ENCODE peak calls at places on chromosome 15, in ten cellular contexts. P is GM13976; N is Jurkat, Clone E6-1; Q is occipital lobe; W is D341Med; F is activated naive CD8-positive, alpha-beta T cell treated with anti-CD3 and anti-CD28 coated beads, Interleukin-2, amount 50 U/mL, for 24 hours; J is RPMI7951; Z is stimulated activated CD4-positive, alpha-beta T cell treated with anti-CD3 and anti-CD28 coated beads, Interleukin-1b, Interleukin-23, amount 100 ng/mL, for 24 hours; S is BJ; A is A172. B is an unnamed sample.

GRCh38 chr15:88911766-88912118 is 1.4 kb downstream of the MFGE8 start:
- DNase-seq in N (no peak), A (peak), Z (no peak), W (peak), P (peak), F (no peak), J (no peak), S (no peak), Q (no peak), B (no peak)

GRCh38 chr15:29511663-29512062 is 242.0 kb upstream of the NSMCE3 start:
- DNase-seq in S (no peak), P (no peak), W (no peak), J (no peak), A (no peak), F (no peak), N (no peak), Q (no peak), Z (no peak), B (no peak)

GRCh38 chr15:43702174-43702573 is 8.5 kb downstream of the CKMT1A start:
- DNase-seq in J (no peak), S (no peak), Q (no peak), W (peak), Z (no peak), N (no peak), F (no peak), P (no peak), A (no peak), B (no peak)

GRCh38 chr15:70416851-70417250 is 319.1 kb upstream of the TLE3 start:
- DNase-seq in J (no peak), A (no peak), F (no peak), S (no peak), Q (no peak), W (no peak), Z (no peak), P (no peak), N (no peak), B (no peak)

GRCh38 chr15:80325206-80325605 is 73.2 kb upstream of the CTXND1 start:
- DNase-seq in A (no peak), F (no peak), W (no peak), P (no peak), Q (no peak), J (peak), Z (no peak), S (no peak), N (no peak), B (no peak)

GRCh38 chr15:29945943-29946591 is 123.8 kb upstream of the TJP1 start:
- DNase-seq in Q (no peak), J (peak), F (no peak), W (no peak), P (no peak), A (no peak), Z (no peak), S (no peak), N (no peak), B (no peak)

GRCh38 chr15:71627604-71628003 is 182.8 kb upstream of the NR2E3 start:
- DNase-seq in F (no peak), Z (no peak), W (no peak), A (no peak), S (no peak), Q (no peak), N (no peak), J (peak), P (no peak), B (no peak)

GRCh38 chr15:86403914-86404583 is 324.4 kb downstream of the AGBL1 start:
- DNase-seq in P (no peak), Q (no peak), J (no peak), N (no peak), A (no peak), F (no peak), Z (no peak), S (no peak), W (no peak), B (no peak)

GRCh38 chr15:69380100-69380725 is 33.9 kb upstream of the KIF23 start:
- DNase-seq in S (no peak), J (peak), Q (no peak), W (no peak), Z (no peak), F (no peak), N (no peak), P (no peak), A (peak), B (no peak)

GRCh38 chr15:93929375-93930094 is 301.8 kb upstream of the MCTP2 start:
- DNase-seq in Z (no peak), N (no peak), W (no peak), Q (peak), J (peak), P (no peak), S (peak), F (no peak), A (peak), B (no peak)

GRCh38 chr15:38610748-38611147 is 46.1 kb upstream of the RASGRP1 start:
- DNase-seq in J (no peak), P (no peak), F (peak), W (no peak), Q (no peak), S (no peak), Z (no peak), A (no peak), N (no peak), B (no peak)

GRCh38 chr15:90300988-90301715 is 35.7 kb downstream of the NGRN start:
- DNase-seq in Z (peak), A (peak), P (peak), F (peak), W (peak), J (peak), Q (no peak), S (no peak), N (peak), B (peak)

GRCh38 chr15:89416339-89417183 is 79.8 kb downstream of the RHCG start:
- DNase-seq in A (peak), P (peak), Q (no peak), Z (peak), N (peak), F (peak), S (no peak), J (peak), W (peak), B (peak)

GRCh38 chr15:94036156-94036555 is 195.2 kb upstream of the MCTP2 start:
- DNase-seq in Z (no peak), F (no peak), N (no peak), A (no peak), Q (no peak), P (no peak), W (no peak), S (no peak), J (peak), B (no peak)

GRCh38 chr15:39830166-39830565 is 47.5 kb upstream of the FSIP1 start:
- DNase-seq in A (no peak), J (no peak), N (no peak), F (no peak), Q (no peak), Z (no peak), W (no peak), S (no peak), P (no peak), B (no peak)

GRCh38 chr15:82031871-82032270 is 13.9 kb downstream of the MEX3B start:
- DNase-seq in A (no peak), Q (no peak), S (no peak), F (no peak), J (no peak), P (no peak), Z (no peak), W (no peak), N (no peak), B (no peak)

GRCh38 chr15:83036253-83036652 is 24.8 kb upstream of the C15orf40 start:
- DNase-seq in F (no peak), J (no peak), W (no peak), A (no peak), S (no peak), Z (no peak), Q (no peak), N (peak), P (no peak), B (no peak)

GRCh38 chr15:81573098-81573746 is 199.2 kb upstream of the TMC3 start:
- DNase-seq in Q (no peak), W (no peak), F (no peak), A (no peak), S (no peak), P (no peak), Z (no peak), J (no peak), N (peak), B (no peak)

GRCh38 chr15:34691024-34691423 is 63.8 kb downstream of the GJD2 start:
- DNase-seq in J (peak), W (no peak), F (no peak), Q (no peak), S (no peak), N (no peak), A (peak), Z (no peak), P (no peak), B (no peak)

GRCh38 chr15:49101536-49101935 is 53.9 kb downstream of the COPS2 start:
- DNase-seq in P (no peak), S (peak), Z (no peak), A (no peak), J (peak), N (no peak), Q (no peak), F (no peak), W (no peak), B (no peak)

GRCh38 chr15:56732135-56732880 is 1.0 kb downstream of the ZNF280D start:
- DNase-seq in Z (no peak), Q (peak), W (peak), A (peak), J (peak), F (no peak), S (peak), P (peak), N (peak), B (peak)

GRCh38 chr15:45863881-45864580 is 229.2 kb downstream of the SQOR start:
- DNase-seq in A (no peak), S (no peak), Z (no peak), Q (no peak), W (no peak), F (no peak), N (no peak), P (no peak), J (peak), B (no peak)

GRCh38 chr15:76401285-76401684 is 64.7 kb downstream of the ISL2 start:
- DNase-seq in A (no peak), W (no peak), F (no peak), S (no peak), J (peak), Z (no peak), N (no peak), P (no peak), Q (no peak), B (no peak)

GRCh38 chr15:66679657-66680108 is 22.4 kb upstream of the SMAD6 start:
- DNase-seq in S (no peak), Q (no peak), F (no peak), J (no peak), A (no peak), P (no peak), N (no peak), W (peak), Z (no peak), B (no peak)

GRCh38 chr15:51837784-51838183 is 8.3 kb downstream of the TMOD3 start:
- DNase-seq in W (no peak), A (no peak), Q (no peak), N (peak), Z (no peak), S (no peak), F (no peak), P (peak), J (no peak), B (no peak)

GRCh38 chr15:70799667-70800450 is 36.5 kb upstream of the UACA start:
- DNase-seq in J (peak), N (no peak), A (peak), S (peak), F (no peak), W (no peak), Q (no peak), Z (no peak), P (no peak), B (no peak)

GRCh38 chr15:90413411-90414379 is 25.7 kb downstream of the IQGAP1 start:
- DNase-seq in P (no peak), A (peak), S (no peak), Z (no peak), J (peak), Q (no peak), F (no peak), W (no peak), N (peak), B (no peak)

GRCh38 chr15:73560501-73561117 is 72.6 kb downstream of the NPTN start:
- DNase-seq in F (no peak), J (peak), A (peak), Q (no peak), W (peak), P (peak), S (no peak), Z (no peak), N (peak), B (peak)

GRCh38 chr15:85412956-85413854 is 32.8 kb downstream of the AKAP13 start:
- DNase-seq in S (no peak), F (peak), N (peak), W (no peak), Q (no peak), Z (peak), A (peak), P (peak), J (peak), B (no peak)

GRCh38 chr15:40104865-40105516 is 3.7 kb downstream of the BMF start:
- DNase-seq in S (peak), N (peak), A (peak), P (peak), Q (peak), F (peak), Z (peak), J (peak), W (peak), B (peak)

GRCh38 chr15:83843511-83843910 is 189.6 kb downstream of the ADAMTSL3 start:
- DNase-seq in J (no peak), Z (no peak), N (no peak), S (no peak), F (no peak), Q (no peak), A (no peak), P (no peak), W (no peak), B (no peak)

GRCh38 chr15:22866066-22866465 is 27.6 kb downstream of the NIPA2 start:
- DNase-seq in P (no peak), J (peak), F (no peak), W (no peak), N (no peak), S (no peak), A (peak), Q (no peak), Z (no peak), B (no peak)

GRCh38 chr15:82093774-82094211 is 48.0 kb upstream of the MEX3B start:
- DNase-seq in F (no peak), J (peak), A (peak), W (no peak), Q (no peak), S (no peak), N (no peak), P (no peak), Z (no peak), B (no peak)

GRCh38 chr15:96887730-96888129 is 557.2 kb downstream of the NR2F2 start:
- DNase-seq in N (no peak), A (peak), Q (no peak), W (no peak), J (peak), P (no peak), Z (no peak), S (no peak), F (no peak), B (no peak)

GRCh38 chr15:59366368-59367021 is 6.2 kb downstream of the MYO1E start:
- DNase-seq in N (no peak), J (no peak), W (no peak), Z (no peak), Q (no peak), P (no peak), F (no peak), A (no peak), S (no peak), B (no peak)